ENCODE peak calls at places on chromosomes 11 and 22, in nine cellular contexts. W, Y, Q, I, H, O, R, G and X are unnamed samples.

GRCh38 chr11:94084164-94084563 is 44.5 kb upstream of the PANX1 start:
- DNase-seq in I (no peak), H (no peak), Y (no peak), W (no peak), Q (no peak), O (no peak), R (no peak), G (no peak), X (no peak)

GRCh38 chr11:30984442-30984816 is 385.1 kb downstream of the DCDC1 start:
- DNase-seq in I (no peak), H (no peak), G (no peak), Y (no peak), W (no peak), R (no peak), Q (no peak), O (no peak), X (no peak)

GRCh38 chr11:69744435-69744834 is 30.7 kb downstream of the FGF4 start:
- DNase-seq in W (no peak), I (no peak), Y (no peak), G (no peak), R (no peak), H (no peak), O (no peak), Q (peak; percentile 86), X (peak; percentile 76)

GRCh38 chr11:132158696-132159095 is 788.3 kb downstream of the NTM start:
- DNase-seq in G (no peak), I (no peak), Y (no peak), Q (peak; percentile 35), H (no peak), R (no peak), O (no peak), W (no peak), X (no peak)

GRCh38 chr22:24224468-24224867 is 20.4 kb downstream of the GGT5 start:
- DNase-seq in R (no peak), Y (no peak), O (no peak), Q (no peak), W (no peak), G (no peak), I (no peak), H (no peak), X (no peak)

GRCh38 chr11:116312560-116313340 is 460.0 kb downstream of the BUD13 start:
- DNase-seq in G (peak; percentile 80), R (peak; percentile 80), Y (peak; percentile 92), O (no peak), W (peak; percentile 89), Q (no peak), H (no peak), I (peak; percentile 37), X (no peak)

GRCh38 chr11:102527701-102528100 is 2.8 kb downstream of the MMP7 start:
- DNase-seq in G (no peak), H (no peak), Q (peak; percentile 73), Y (no peak), O (no peak), W (no peak), R (no peak), I (no peak), X (no peak)

GRCh38 chr11:69443968-69444364 is 37.5 kb upstream of the LINC01488 start:
- DNase-seq in H (no peak), I (no peak), O (no peak), Y (no peak), W (no peak), R (peak; percentile 69), Q (no peak), G (no peak), X (no peak)

GRCh38 chr11:4539603-4540219 is 5.3 kb upstream of the OR52M1 start:
- DNase-seq in O (peak; percentile 6), I (peak; percentile 26), Y (peak; percentile 59), H (peak; percentile 44), R (peak; percentile 68), G (peak; percentile 8), W (peak; percentile 62), Q (peak; percentile 63), X (no peak)

GRCh38 chr11:30585067-30585891 is 874 bp downstream of the MPPED2 start:
- DNase-seq in H (peak; percentile 61), G (peak; percentile 28), R (no peak), W (peak; percentile 42), Q (no peak), O (no peak), Y (peak; percentile 37), I (no peak), X (no peak)

GRCh38 chr11:71498091-71498490 is 29.0 kb upstream of the KRTAP5-7 start:
- DNase-seq in G (no peak), I (no peak), O (no peak), W (no peak), R (no peak), Y (no peak), Q (no peak), H (no peak), X (peak; percentile 25)

GRCh38 chr22:41805639-41806038 is 5.2 kb downstream of the CCDC134 start:
- DNase-seq in I (no peak), W (no peak), Q (no peak), R (no peak), O (no peak), H (no peak), Y (no peak), G (no peak), X (no peak)

GRCh38 chr11:44728491-44728910 is 1.7 kb downstream of the TSPAN18 start:
- DNase-seq in I (no peak), Y (no peak), O (no peak), R (no peak), G (no peak), H (no peak), Q (no peak), W (no peak), X (no peak)

DNA sequence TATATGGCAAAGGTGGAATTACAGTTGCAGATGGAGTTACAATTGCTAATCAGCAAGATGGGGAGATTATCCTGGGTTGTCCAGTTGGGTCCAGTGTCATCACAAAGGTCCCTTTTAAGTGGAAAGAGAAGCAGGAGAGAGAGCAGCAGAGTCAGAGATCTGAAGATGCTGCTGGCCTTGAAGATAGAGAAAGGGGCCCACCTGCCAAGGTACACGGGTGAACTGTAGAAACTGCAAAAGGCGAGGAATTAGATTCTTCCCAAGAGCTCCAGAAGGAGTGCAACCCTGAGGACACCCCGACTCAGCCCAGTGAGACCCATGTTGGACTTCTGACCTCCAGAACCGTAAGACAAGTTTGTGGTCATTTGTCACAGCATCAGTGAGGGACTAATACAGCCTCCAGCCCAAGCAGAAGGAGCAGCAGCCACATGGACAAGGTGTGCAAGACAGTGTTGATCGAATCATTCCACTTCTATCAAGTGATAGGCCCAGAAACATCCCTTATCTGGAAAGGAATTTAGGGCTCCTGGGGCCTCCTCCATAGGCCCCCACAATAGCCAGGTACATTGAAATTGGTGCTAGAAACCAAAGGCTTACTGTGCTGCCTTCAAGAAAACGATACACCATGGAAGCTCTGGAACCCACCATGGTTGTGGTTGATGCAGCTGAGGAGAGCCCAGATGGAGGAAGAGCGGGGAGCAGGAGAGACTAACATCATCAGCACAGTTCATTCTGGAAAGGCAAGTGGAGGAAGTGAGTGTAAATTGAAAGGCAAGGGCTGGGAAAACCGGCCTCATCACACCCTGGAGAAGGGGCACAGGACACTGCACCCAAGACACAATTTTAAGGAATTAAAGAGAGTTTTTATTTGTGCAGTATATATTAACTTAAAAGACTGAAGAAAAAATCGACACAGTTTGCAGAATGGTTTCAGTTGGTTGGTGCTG is 23.3 kb downstream of the SNAP29 start:
- DNase-seq in I (no peak), G (no peak), W (no peak), R (no peak), H (no peak), O (no peak), Q (no peak), Y (no peak), X (no peak)
- H3K36me3 ChIP-seq in I (peaks cover 6% of the 10 kb centered on the region), G (peaks cover 40% of the 10 kb centered on the region), W (peaks cover 71% of the 10 kb centered on the region), R (peaks cover 40% of the 10 kb centered on the region), H (peaks cover 5% of the 10 kb centered on the region), O (peaks cover 19% of the 10 kb centered on the region), Q (peaks cover 3% of the 10 kb centered on the region), Y (no peaks in the 10 kb centered on the region), X (no peaks in the 10 kb centered on the region)

GRCh38 chr11:113730887-113731726 is 25.0 kb upstream of the TMPRSS5 start:
- DNase-seq in Q (peak; percentile 83), I (no peak), G (no peak), W (no peak), H (peak; percentile 79), O (no peak), Y (peak; percentile 41), R (no peak), X (peak; percentile 86)
- TF ChIP-seq CTCF in Q (peak; percentile 93), I (peak; percentile 55), G (peak; percentile 19), W (peak; percentile 36), H (peak; percentile 74), O (peak; percentile 57), Y (peak; percentile 20), R (peak; percentile 70), X (peak; percentile 89)

GRCh38 chr11:95832763-95833162 is 42.5 kb downstream of the CEP57 start:
- DNase-seq in R (no peak), H (no peak), Q (peak; percentile 84), Y (no peak), I (no peak), G (no peak), W (no peak), O (no peak), X (no peak)
- H3K36me3 ChIP-seq in R (peaks cover 38% of the 10 kb centered on the region), H (peaks cover 75% of the 10 kb centered on the region), Q (peaks cover 50% of the 10 kb centered on the region), Y (no peaks in the 10 kb centered on the region), I (peaks cover 5% of the 10 kb centered on the region), G (peaks cover 40% of the 10 kb centered on the region), W (peaks cover 95% of the 10 kb centered on the region), O (peaks cover 22% of the 10 kb centered on the region), X (peaks cover 4% of the 10 kb centered on the region)

GRCh38 chr11:127002669-127003259 is 2.2 kb upstream of the KIRREL3 start:
- DNase-seq in Y (no peak), H (no peak), R (no peak), I (no peak), Q (no peak), G (no peak), O (no peak), W (no peak), X (no peak)

GRCh38 chr11:127000991-127001390 is 421 bp upstream of the KIRREL3 start:
- DNase-seq in G (no peak), O (no peak), W (no peak), R (no peak), Q (no peak), H (no peak), Y (no peak), I (no peak), X (no peak)

GRCh38 chr11:127000291-127000968 is at the start of gene KIRREL3:
- DNase-seq in W (no peak), O (no peak), G (no peak), I (no peak), H (peak; percentile 54), R (no peak), Q (no peak), Y (no peak), X (no peak)

GRCh38 chr11:127006311-127006710 is 5.7 kb upstream of the KIRREL3 start:
- DNase-seq in Q (no peak), W (no peak), I (no peak), O (no peak), R (no peak), H (no peak), Y (no peak), G (no peak), X (no peak)

DNA sequence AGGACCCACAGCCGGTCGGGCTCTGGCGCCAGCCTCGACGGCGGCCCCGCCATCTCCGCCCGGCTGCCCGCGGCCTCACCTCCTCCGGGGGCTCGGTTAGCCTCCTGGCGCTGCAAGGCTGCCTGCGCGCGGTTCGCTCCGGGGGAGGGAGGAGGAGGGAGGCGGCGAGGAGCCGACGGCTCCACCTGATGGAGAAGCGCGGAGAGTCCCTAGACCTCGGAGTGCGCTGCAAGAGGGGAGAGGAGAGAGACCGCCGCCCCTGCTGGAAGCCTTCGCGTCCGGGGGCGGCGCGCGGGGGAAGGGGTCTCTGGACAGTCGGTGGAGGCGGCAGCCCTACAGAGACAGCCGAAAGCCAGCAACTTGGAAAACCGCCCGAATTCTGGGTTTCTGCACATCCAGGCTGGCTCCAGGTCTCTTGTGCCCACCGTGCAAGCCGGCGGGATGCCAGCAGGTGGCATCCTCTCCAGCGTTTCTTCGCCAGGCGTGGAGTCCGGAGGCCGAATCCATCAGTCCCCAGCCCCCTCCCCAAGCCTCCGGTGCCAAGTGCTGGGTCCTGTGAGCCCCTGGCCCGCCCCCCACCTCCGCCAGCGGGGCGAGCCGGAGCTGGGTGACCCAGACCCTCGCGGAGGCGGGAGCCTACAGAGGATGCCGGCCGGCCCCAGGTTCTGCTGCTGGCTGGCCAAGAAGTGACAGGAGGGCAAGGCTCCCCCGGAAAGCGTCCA is 2.9 kb upstream of the KIRREL3 start:
- DNase-seq in H (peak; percentile 78), Y (peak; percentile 33), G (peak; percentile 5), I (no peak), W (no peak), O (no peak), R (no peak), Q (no peak), X (no peak)
- TF ChIP-seq CTCF in H (peak; percentile 22), Y (peak; percentile 29), G (peak; percentile 8), I (no peak), W (peak; percentile 20), O (no peak), R (peak; percentile 51), Q (peak; percentile 37), X (no peak)